ENCODE peak calls at places on chromosomes 1 and 21, in five cellular contexts. B, Q, A, N and H are unnamed samples. For H3K36me3, the result is how much of the 10 kb centered on the place peaks cover.

GRCh38 chr1:194161591-194161990 is 975.2 kb upstream of the B3GALT2 start:
- DNase-seq in A (no peak), Q (no peak), B (no peak), N (no peak), H (no peak)

GRCh38 chr1:46043491-46044017 is 88.9 kb downstream of the PIK3R3 start:
- DNase-seq in B (no peak), A (no peak), N (peak), Q (no peak), H (no peak)

GRCh38 chr1:155942578-155943141 is 1.2 kb downstream of the RXFP4 start:
- DNase-seq in A (no peak), B (no peak), N (no peak), Q (no peak), H (peak)

GRCh38 chr1:219659005-219659632 is 46.2 kb upstream of the ZC3H11B start:
- DNase-seq in A (peak), B (no peak), N (no peak), Q (no peak), H (no peak)

GRCh38 chr1:89781494-89782126 is 39.2 kb upstream of the LRRC8D start:
- DNase-seq in B (peak), A (peak), N (no peak), Q (no peak), H (no peak)

GRCh38 chr1:230877139-230877923 is 9.0 kb upstream of the C1orf198 start:
- DNase-seq in N (no peak), A (peak), B (no peak), Q (no peak), H (no peak)

GRCh38 chr1:32899586-32900296 is 1.4 kb downstream of the TMEM54 start:
- DNase-seq in B (no peak), N (no peak), A (no peak), Q (no peak), H (peak)

GRCh38 chr1:229196404-229197224 is 74.3 kb upstream of the RAB4A start:
- DNase-seq in Q (no peak), A (no peak), N (no peak), B (no peak), H (no peak)

GRCh38 chr1:204513117-204513716 is 3.0 kb upstream of the MDM4 start:
- DNase-seq in B (peak), A (no peak), N (no peak), Q (no peak), H (no peak)

GRCh38 chr21:24759348-24760118 is 847.7 kb downstream of the MRPL39 start:
- DNase-seq in A (no peak), Q (no peak), B (no peak), N (no peak), H (no peak)

GRCh38 chr1:74463301-74463988 is 49.0 kb downstream of the LRRC53 start:
- DNase-seq in B (no peak), A (peak), N (no peak), Q (no peak), H (no peak)

GRCh38 chr1:18100493-18101063 is 7.0 kb upstream of the IGSF21 start:
- DNase-seq in B (peak), N (peak), A (peak), Q (peak), H (no peak)

GRCh38 chr1:62185677-62186076 is 9.0 kb upstream of the L1TD1 start:
- DNase-seq in N (no peak), A (no peak), Q (no peak), B (no peak), H (no peak)

GRCh38 chr1:150720098-150720497 is 597 bp downstream of the HORMAD1 start:
- DNase-seq in N (no peak), Q (no peak), B (no peak), A (no peak), H (no peak)

GRCh38 chr1:87598429-87598828 is 269.7 kb downstream of the LMO4 start:
- DNase-seq in A (no peak), Q (no peak), N (peak), B (no peak), H (no peak)

GRCh38 chr1:242228991-242229390 is 230.1 kb upstream of the MAP1LC3C start:
- DNase-seq in Q (no peak), A (no peak), B (no peak), N (no peak), H (no peak)

GRCh38 chr1:5879421-5879820 is 112.8 kb downstream of the NPHP4 start:
- DNase-seq in Q (no peak), B (no peak), N (no peak), A (no peak), H (no peak)

GRCh38 chr1:162366671-162367070 is 10.0 kb downstream of the SPATA46 start:
- DNase-seq in N (no peak), Q (no peak), A (no peak), B (no peak), H (no peak)

GRCh38 chr1:55378582-55378981 is 163.4 kb upstream of the USP24 start:
- DNase-seq in B (no peak), A (peak), Q (peak), N (peak), H (peak)

GRCh38 chr1:12810691-12811408 is 19.7 kb downstream of the PRAMEF1 start:
- DNase-seq in A (peak), Q (no peak), B (no peak), N (no peak), H (no peak)

GRCh38 chr1:220170836-220171526 is 77.0 kb downstream of the IARS2 start:
- DNase-seq in B (no peak), Q (no peak), N (no peak), A (no peak), H (no peak)

GRCh38 chr1:200231787-200232222 is 178.0 kb downstream of the ZNF281 start:
- DNase-seq in B (no peak), A (peak), N (no peak), Q (no peak), H (no peak)

GRCh38 chr21:26041441-26042180 is 129.0 kb downstream of the APP start:
- DNase-seq in A (peak), Q (no peak), B (no peak), N (no peak), H (no peak)

GRCh38 chr1:235468970-235469369 is 35.3 kb downstream of the B3GALNT2 start:
- DNase-seq in Q (no peak), B (no peak), A (peak), N (no peak), H (no peak)

GRCh38 chr1:91851130-91852010 is 34.6 kb downstream of the TGFBR3 start:
- DNase-seq in N (no peak), B (no peak), A (peak), Q (peak), H (peak)

GRCh38 chr1:155900161-155900560 is 11.0 kb downstream of the RIT1 start:
- DNase-seq in Q (no peak), N (no peak), A (no peak), B (no peak), H (no peak)

GRCh38 chr1:59346429-59346828 is 49.5 kb downstream of the FGGY start:
- DNase-seq in Q (no peak), N (no peak), A (no peak), B (no peak), H (no peak)

GRCh38 chr1:22133247-22133927 is 9.5 kb downstream of the WNT4 start:
- DNase-seq in B (no peak), A (no peak), N (peak), Q (no peak), H (no peak)

GRCh38 chr1:66752000-66752592 is at the start of gene DYNLT5:
- DNase-seq in B (no peak), N (peak), Q (peak), A (peak), H (peak)

GRCh38 chr1:35577071-35577998 is 4.2 kb downstream of the TFAP2E start:
- DNase-seq in A (no peak), B (peak), Q (no peak), N (peak), H (peak)

GRCh38 chr1:210496063-210496462 is 167.4 kb downstream of the HHAT start:
- DNase-seq in N (no peak), A (peak), B (no peak), Q (no peak), H (peak)

GRCh38 chr1:11156441-11156840 is 32.7 kb upstream of the ANGPTL7 start:
- DNase-seq in B (no peak), Q (no peak), N (no peak), A (no peak), H (no peak)

GRCh38 chr1:194503209-194503608 is 1316.8 kb upstream of the B3GALT2 start:
- DNase-seq in B (no peak), Q (no peak), N (no peak), A (no peak), H (no peak)

GRCh38 chr1:65564493-65564892 is 144.0 kb downstream of the LEPR start:
- DNase-seq in B (no peak), A (no peak), N (no peak), Q (no peak), H (no peak)

GRCh38 chr1:76669146-76669545 is 198.1 kb upstream of the ST6GALNAC5 start:
- DNase-seq in A (no peak), N (no peak), Q (no peak), B (no peak), H (no peak)

GRCh38 chr1:43879414-43879813 is 54.2 kb upstream of the ARTN start:
- DNase-seq in N (no peak), A (peak), B (no peak), Q (no peak), H (no peak)

GRCh38 chr1:207619833-207620572 is 24.9 kb upstream of the CR1L start:
- DNase-seq in B (peak), A (peak), Q (no peak), N (peak), H (no peak)

GRCh38 chr21:23687154-23687553 is 1920.1 kb downstream of the MRPL39 start:
- DNase-seq in N (no peak), A (no peak), Q (no peak), B (no peak), H (no peak)

GRCh38 chr1:165408518-165408917 is 36.4 kb downstream of the RXRG start:
- DNase-seq in B (no peak), A (peak), Q (no peak), N (peak), H (no peak)

GRCh38 chr1:239819075-239819474 is 272.6 kb upstream of the FMN2 start:
- DNase-seq in A (no peak), N (peak), Q (no peak), B (no peak), H (no peak)

GRCh38 chr1:107842241-107842640 is 122.7 kb downstream of the VAV3 start:
- DNase-seq in A (no peak), N (no peak), B (no peak), Q (no peak), H (no peak)

GRCh38 chr1:107840746-107841145 is 124.2 kb downstream of the VAV3 start:
- DNase-seq in N (no peak), A (no peak), Q (no peak), B (no peak), H (no peak)

GRCh38 chr1:107844009-107844408 is 121.0 kb downstream of the VAV3 start:
- DNase-seq in Q (no peak), A (no peak), B (no peak), N (no peak), H (no peak)
- H3K4me3 ChIP-seq in Q (no peak), A (no peak), B (no peak), N (no peak), H (no peak)

GRCh38 chr1:41617336-41617735 is 132.9 kb upstream of the EDN2 start:
- DNase-seq in N (no peak), A (no peak), Q (no peak), B (no peak), H (no peak)
- H3K36me3 ChIP-seq in N (under half), A (under half), Q (under half), B (under half), H (under half)

GRCh38 chr1:1596493-1597274 is 3.3 kb downstream of the FNDC10 start:
- DNase-seq in Q (no peak), A (no peak), N (no peak), B (no peak), H (no peak)
- H3K4me3 ChIP-seq in Q (no peak), A (no peak), N (no peak), B (no peak), H (no peak)

DNA sequence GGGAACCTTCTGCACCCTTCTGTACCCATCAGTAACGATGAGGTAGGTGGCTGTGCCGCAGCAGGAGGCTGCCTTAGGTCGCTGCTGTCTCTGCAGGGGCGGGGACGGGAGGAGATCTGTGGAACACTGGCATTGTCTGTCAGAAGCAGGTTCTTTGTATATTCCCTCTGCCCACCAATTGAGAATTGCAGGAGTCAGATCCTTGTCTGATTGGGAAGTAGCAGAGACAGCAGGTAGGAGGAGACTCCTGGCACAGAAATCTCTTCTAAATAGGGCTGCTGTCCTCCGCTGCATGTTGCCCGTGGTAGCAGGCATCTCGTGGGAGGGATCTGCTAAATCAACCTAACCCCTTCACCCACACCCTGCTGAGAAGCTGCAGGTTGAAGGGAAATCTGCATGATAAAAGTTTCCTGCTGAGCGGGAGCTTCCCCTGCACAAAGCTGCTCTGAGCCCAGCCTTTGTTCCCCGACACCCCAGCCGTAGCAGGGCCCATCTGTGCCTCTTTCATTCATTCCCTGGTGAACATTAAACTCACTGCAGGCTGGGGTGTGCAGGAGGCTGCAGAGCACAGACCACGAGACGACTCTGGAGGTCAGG is 15.9 kb downstream of the SARS1 start:
- DNase-seq in A (no peak), N (peak), B (no peak), Q (no peak), H (no peak)
- H3K36me3 ChIP-seq in A (under half), N (under half), B (half or more), Q (under half), H (under half)